ENCODE peak calls at places on chromosome 5, in eight cellular contexts. F is mucosa of descending colon; N is pancreas; R is colonic mucosa; L is CD8-positive, alpha-beta T cell; U is esophagus squamous epithelium; D is GM23248; W is GM23338. M is an unnamed sample. For H3K36me3 and H3K4me1, the result is how much of the 10 kb centered on the place peaks cover.

GRCh38 chr5:169146158-169146557 is 154.8 kb downstream of the SLIT3 start:
- DNase-seq in F (no peak), D (peak), R (no peak), U (no peak), N (no peak), W (no peak), L (no peak), M (no peak)

GRCh38 chr5:923473-923873 is 30.8 kb downstream of the TRIP13 start:
- DNase-seq in N (peak), W (peak), L (peak), U (no peak), R (peak), D (peak), F (peak), M (peak)

GRCh38 chr5:77630246-77631165 is 8.0 kb downstream of the OTP start:
- DNase-seq in U (no peak), R (peak), L (no peak), F (peak), N (peak), D (peak), W (peak), M (no peak)

GRCh38 chr5:135435467-135436330 is 11.4 kb downstream of the DCANP1 start:
- DNase-seq in F (no peak), N (no peak), L (no peak), W (no peak), R (no peak), U (no peak), D (no peak), M (no peak)

GRCh38 chr5:57650360-57651069 is 167.9 kb upstream of the ACTBL2 start:
- DNase-seq in R (peak), L (no peak), W (peak), U (no peak), N (no peak), F (no peak), D (peak), M (no peak)

GRCh38 chr5:77852514-77853352 is 76.6 kb upstream of the TBCA start:
- DNase-seq in N (peak), D (peak), W (peak), R (peak), F (peak), U (no peak), L (peak), M (no peak)

GRCh38 chr5:105905392-105905791 is 1765.3 kb downstream of the EFNA5 start:
- DNase-seq in F (no peak), W (no peak), N (no peak), R (no peak), D (no peak), L (no peak), U (no peak), M (no peak)

GRCh38 chr5:73783823-73784222 is 157.8 kb downstream of the ARHGEF28 start:
- DNase-seq in L (no peak), N (no peak), R (no peak), W (no peak), D (peak), F (no peak), U (no peak), M (no peak)

GRCh38 chr5:77778881-77779438 is 2.8 kb upstream of the TBCA start:
- DNase-seq in N (no peak), R (no peak), U (no peak), F (no peak), W (no peak), D (no peak), L (no peak), M (no peak)

GRCh38 chr5:1801061-1801953 is at the start of gene NDUFS6:
- DNase-seq in U (peak), N (peak), F (peak), W (peak), L (peak), D (peak), R (peak), M (peak)

GRCh38 chr5:21810737-21811316 is 1042.3 kb downstream of the CDH12 start:
- DNase-seq in L (no peak), R (no peak), W (peak), D (peak), N (no peak), F (no peak), U (no peak), M (no peak)

GRCh38 chr5:15013654-15014463 is 142.3 kb upstream of the ANKH start:
- DNase-seq in R (no peak), U (no peak), W (peak), N (no peak), D (peak), F (no peak), L (no peak), M (no peak)

GRCh38 chr5:126055348-126055729 is 367.9 kb upstream of the GRAMD2B start:
- DNase-seq in R (no peak), U (no peak), D (no peak), L (no peak), N (no peak), F (no peak), W (no peak), M (no peak)

GRCh38 chr5:65061974-65062353 is 293.2 kb downstream of the CWC27 start:
- DNase-seq in D (no peak), R (no peak), U (no peak), N (no peak), F (no peak), W (no peak), L (no peak), M (no peak)

GRCh38 chr5:168908207-168908606 is 329.0 kb upstream of the PANK3 start:
- DNase-seq in N (no peak), L (no peak), W (no peak), D (peak), F (no peak), U (no peak), R (no peak), M (no peak)

GRCh38 chr5:54571462-54571861 is 53.9 kb downstream of the SNX18 start:
- DNase-seq in U (no peak), D (no peak), L (no peak), N (no peak), W (peak), F (no peak), R (no peak), M (no peak)

GRCh38 chr5:89037090-89037489 is 154.1 kb upstream of the MEF2C start:
- DNase-seq in D (peak), F (no peak), N (no peak), W (peak), L (no peak), U (no peak), R (no peak), M (no peak)

GRCh38 chr5:175195698-175196656 is 248.0 kb downstream of the DRD1 start:
- DNase-seq in D (peak), U (no peak), N (no peak), L (no peak), R (no peak), F (no peak), W (peak), M (no peak)

GRCh38 chr5:108379722-108380530 is 2.0 kb downstream of the FBXL17 start:
- DNase-seq in U (no peak), F (no peak), W (no peak), D (peak), R (peak), L (no peak), N (no peak), M (no peak)

GRCh38 chr5:36363101-36363500 is 61.4 kb upstream of the RANBP3L start:
- DNase-seq in F (no peak), D (peak), U (no peak), W (peak), R (no peak), L (no peak), N (no peak), M (no peak)

GRCh38 chr5:177023247-177023703 is 779 bp downstream of the ZNF346 start:
- DNase-seq in W (peak), D (peak), F (no peak), L (no peak), R (peak), U (no peak), N (no peak), M (no peak)

GRCh38 chr5:34491251-34491620 is 164.9 kb upstream of the RAI14 start:
- DNase-seq in U (no peak), W (no peak), N (no peak), R (no peak), F (no peak), L (no peak), D (peak), M (no peak)

GRCh38 chr5:123518111-123518510 is 6.1 kb downstream of the CSNK1G3 start:
- DNase-seq in W (no peak), U (no peak), D (no peak), R (no peak), F (no peak), N (no peak), L (no peak), M (no peak)

GRCh38 chr5:2695200-2695891 is 56.1 kb downstream of the IRX2 start:
- DNase-seq in W (no peak), U (no peak), L (no peak), D (peak), N (no peak), F (no peak), R (no peak), M (no peak)

GRCh38 chr5:119285070-119285916 is 70.5 kb upstream of the TNFAIP8 start:
- DNase-seq in R (no peak), W (no peak), L (no peak), N (no peak), F (no peak), D (peak), U (no peak), M (no peak)

GRCh38 chr5:10046681-10047080 is 203.0 kb downstream of the ATPSCKMT start:
- DNase-seq in R (no peak), D (no peak), W (no peak), U (no peak), F (no peak), L (no peak), N (no peak), M (no peak)

GRCh38 chr5:144309265-144309664 is 138.6 kb downstream of the KCTD16 start:
- DNase-seq in D (no peak), L (no peak), R (no peak), N (no peak), W (no peak), F (no peak), U (no peak), M (no peak)

GRCh38 chr5:111820072-111820471 is 63.1 kb upstream of the NREP start:
- DNase-seq in W (no peak), U (no peak), R (no peak), N (no peak), F (no peak), D (no peak), L (no peak), M (no peak)

GRCh38 chr5:84287964-84288363 is 96.7 kb downstream of the EDIL3 start:
- DNase-seq in R (no peak), U (no peak), W (no peak), N (no peak), D (peak), L (no peak), F (no peak), M (no peak)

GRCh38 chr5:4879693-4880303 is 260.3 kb upstream of the ADAMTS16 start:
- DNase-seq in U (no peak), R (peak), D (peak), F (no peak), N (peak), W (peak), L (peak), M (no peak)

GRCh38 chr5:65480306-65480865 is 1.3 kb downstream of the ADAMTS6 start:
- DNase-seq in D (peak), R (peak), N (peak), W (peak), F (peak), U (no peak), L (peak), M (no peak)

GRCh38 chr5:71932649-71933338 is 174.5 kb upstream of the MAP1B start:
- DNase-seq in N (peak), F (peak), R (peak), D (peak), U (no peak), W (peak), L (no peak), M (no peak)

GRCh38 chr5:103021310-103021709 is 98.6 kb downstream of the GIN1 start:
- DNase-seq in D (no peak), W (no peak), R (no peak), F (no peak), L (no peak), U (no peak), N (no peak), M (no peak)

GRCh38 chr5:103016167-103016566 is 103.8 kb downstream of the GIN1 start:
- DNase-seq in W (no peak), L (no peak), U (no peak), R (no peak), D (no peak), F (no peak), N (no peak), M (no peak)

GRCh38 chr5:103013933-103014552 is 105.9 kb downstream of the GIN1 start:
- DNase-seq in W (no peak), U (no peak), F (no peak), D (peak), L (no peak), R (no peak), N (no peak), M (no peak)

GRCh38 chr5:103014983-103015382 is 105.0 kb downstream of the GIN1 start:
- DNase-seq in L (no peak), U (no peak), R (no peak), N (no peak), F (no peak), D (no peak), W (no peak), M (no peak)

DNA sequence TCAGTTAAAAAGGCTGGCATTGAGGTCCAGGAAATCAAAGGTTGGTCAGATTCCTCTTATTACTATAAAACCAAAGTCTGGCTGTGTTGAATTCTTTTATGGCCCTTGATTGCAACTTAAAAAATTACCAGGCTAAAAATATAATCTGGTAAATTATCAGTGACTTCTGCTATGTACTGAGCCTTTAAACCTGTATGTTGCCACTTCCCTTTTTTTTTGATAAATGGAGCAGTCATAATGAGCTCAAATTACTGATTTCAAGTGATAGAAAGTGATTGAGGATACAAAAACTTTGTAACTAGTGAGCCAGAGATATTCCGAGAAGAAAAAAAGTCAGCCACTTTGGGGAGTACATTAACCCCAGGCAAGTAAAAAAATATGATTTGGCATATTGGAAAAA is 100.1 kb downstream of the GIN1 start:
- DNase-seq in R (no peak), N (no peak), D (no peak), U (no peak), F (no peak), W (no peak), L (no peak), M (no peak)
- H3K36me3 ChIP-seq in R (under half), N (under half), D (half or more), U (under half), F (under half), W (under half), L (under half), M (under half)

GRCh38 chr5:138439537-138440225 is 824 bp downstream of the REEP2 start:
- DNase-seq in D (no peak), U (no peak), N (peak), R (no peak), W (peak), L (no peak), F (no peak), M (no peak)
- H3K4me3 ChIP-seq in D (peak), U (peak), N (no peak), R (peak), W (peak), L (peak), F (no peak), M (peak)

DNA sequence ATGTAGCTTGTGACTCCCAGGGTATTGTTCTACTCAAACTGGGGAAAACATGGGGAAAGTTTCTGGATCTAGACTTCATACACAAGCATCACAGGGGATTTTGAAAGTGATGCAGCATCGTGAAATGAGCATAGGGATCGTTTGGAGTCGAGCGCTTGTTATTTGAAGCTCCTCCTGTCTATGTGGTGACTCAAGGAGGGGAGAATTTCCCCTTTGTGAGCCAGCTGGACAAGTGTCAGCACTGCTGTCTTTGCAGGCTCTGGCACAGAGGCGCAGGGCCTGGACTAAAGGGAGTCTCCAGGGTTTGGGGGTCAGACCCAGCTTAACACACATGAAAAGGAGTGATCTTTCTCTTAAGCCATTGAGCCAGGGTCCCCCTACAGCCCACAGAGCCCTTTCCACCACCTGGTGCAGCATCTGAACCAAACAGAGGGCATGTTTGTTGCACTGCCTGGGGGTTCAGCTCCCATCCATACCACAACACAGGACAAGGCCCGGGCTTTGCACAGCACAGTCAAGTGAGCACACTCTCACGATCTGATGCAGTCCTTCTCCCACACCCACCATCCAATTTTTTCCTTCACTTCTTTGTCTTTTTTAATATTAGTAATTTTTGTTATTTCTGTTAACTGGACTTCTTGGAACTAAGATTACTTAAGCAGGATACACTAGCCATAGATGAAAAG is 50.9 kb downstream of the IRF1 start:
- DNase-seq in R (no peak), D (peak), W (no peak), U (no peak), N (no peak), F (no peak), L (no peak), M (no peak)
- H3K4me1 ChIP-seq in R (under half), D (under half), W (under half), U (under half), N (under half), F (under half), L (half or more), M (half or more)

GRCh38 chr5:95762681-95763041 is 31.5 kb downstream of the RHOBTB3 start:
- DNase-seq in D (no peak), N (no peak), L (no peak), U (no peak), R (no peak), W (no peak), F (no peak), M (no peak)
- H3K36me3 ChIP-seq in D (under half), N (under half), L (under half), U (under half), R (under half), W (under half), F (under half), M (under half)

DNA sequence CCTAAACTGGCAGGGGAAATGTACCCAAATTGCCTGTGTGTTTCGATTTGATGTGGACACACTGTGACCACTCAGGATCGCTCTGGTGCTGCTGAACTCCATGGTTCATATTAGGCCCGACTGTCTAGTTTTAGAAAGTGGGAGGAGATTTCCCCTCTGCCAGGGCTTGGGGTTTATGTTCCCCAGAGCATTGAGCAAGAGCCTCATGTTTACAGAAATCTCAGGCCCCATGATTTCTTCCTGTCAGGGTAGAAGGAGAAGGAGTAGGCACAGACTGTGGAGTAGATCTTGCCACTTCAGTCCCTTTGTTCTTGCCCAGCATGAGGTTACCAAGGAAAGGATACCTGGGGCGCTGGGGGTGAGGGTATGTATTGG is 40.8 kb upstream of the GLRX start:
- DNase-seq in U (no peak), N (no peak), R (peak), W (no peak), F (no peak), L (no peak), D (peak), M (no peak)
- H3K4me3 ChIP-seq in U (peak), N (no peak), R (no peak), W (no peak), F (no peak), L (no peak), D (peak), M (no peak)

GRCh38 chr5:142814122-142814521 is 43.9 kb downstream of the ARHGAP26 start:
- DNase-seq in D (no peak), R (no peak), N (no peak), F (no peak), W (no peak), L (no peak), U (no peak), M (no peak)
- H3K4me1 ChIP-seq in D (under half), R (under half), N (under half), F (under half), W (under half), L (under half), U (under half), M (under half)

DNA sequence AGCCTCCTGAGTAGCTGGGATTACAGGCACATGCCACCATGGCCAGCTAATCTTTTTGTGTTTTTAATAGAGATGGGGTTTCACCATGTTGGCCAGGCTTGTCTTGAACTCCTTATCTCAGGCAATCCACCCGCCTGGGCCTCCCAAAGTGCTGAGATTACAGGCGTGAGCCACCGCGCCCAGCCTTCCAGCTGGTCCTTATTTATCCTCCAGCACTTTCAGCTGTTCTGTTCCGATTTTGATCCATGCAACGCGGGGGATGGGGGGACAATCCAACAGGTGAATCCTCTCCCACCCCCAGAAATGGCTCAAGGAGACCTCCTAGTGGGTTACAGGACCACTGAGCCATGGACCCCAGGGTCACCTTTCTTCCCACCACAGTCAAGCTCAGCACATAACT is 14.7 kb upstream of the CDKN2AIPNL start:
- DNase-seq in N (no peak), U (no peak), R (no peak), F (no peak), D (no peak), W (no peak), L (no peak), M (no peak)
- H3K36me3 ChIP-seq in N (under half), U (under half), R (under half), F (under half), D (under half), W (under half), L (under half), M (under half)

M was measured in effector memory CD4-positive, alpha-beta T cell.